ENCODE peak calls at places on chromosomes 1 and 21, in ten cellular contexts. T, R, U, J, B, Q, S, H, L and N are unnamed samples.

GRCh38 chr1:166888710-166889109 is 12.6 kb upstream of the TADA1 start:
- DNase-seq in Q (no peak), U (no peak), L (no peak), T (no peak), H (no peak), B (no peak), J (no peak), R (no peak), S (no peak), N (no peak)

GRCh38 chr1:43065191-43065590 is 106.5 kb upstream of the SLC2A1 start:
- DNase-seq in L (no peak), S (no peak), R (no peak), J (no peak), H (no peak), T (no peak), Q (no peak), U (no peak), B (peak), N (no peak)

GRCh38 chr1:67441183-67441582 is 11.0 kb upstream of the SERBP1 start:
- DNase-seq in H (no peak), B (no peak), L (peak), Q (peak), U (no peak), T (no peak), J (peak), S (no peak), R (no peak), N (no peak)

GRCh38 chr1:241579434-241579833 is 47.3 kb downstream of the KMO start:
- DNase-seq in J (no peak), L (no peak), Q (no peak), U (no peak), H (no peak), T (no peak), R (no peak), B (no peak), S (no peak), N (no peak)

GRCh38 chr21:42687796-42688195 is 34.4 kb downstream of the PDE9A start:
- DNase-seq in S (no peak), Q (no peak), L (no peak), T (no peak), H (no peak), J (no peak), R (no peak), B (no peak), U (no peak), N (no peak)

GRCh38 chr1:160096491-160097116 is 1.8 kb downstream of the IGSF8 start:
- DNase-seq in H (no peak), L (no peak), J (no peak), T (peak), B (peak), R (no peak), Q (no peak), U (no peak), S (no peak), N (no peak)

GRCh38 chr1:5484451-5485165 is 507.6 kb downstream of the NPHP4 start:
- DNase-seq in J (no peak), U (no peak), Q (no peak), S (no peak), R (no peak), H (no peak), B (no peak), L (no peak), T (no peak), N (no peak)

GRCh38 chr21:28580585-28580984 is 412.1 kb downstream of the LTN1 start:
- DNase-seq in U (no peak), T (no peak), Q (no peak), R (peak), H (no peak), L (no peak), B (no peak), J (no peak), S (no peak), N (no peak)

GRCh38 chr1:28031173-28031572 is 57.2 kb downstream of the EYA3 start:
- DNase-seq in H (no peak), S (no peak), Q (no peak), L (no peak), U (no peak), B (peak), J (no peak), T (peak), R (no peak), N (no peak)

GRCh38 chr1:12305377-12305776 is 75.5 kb downstream of the VPS13D start:
- DNase-seq in T (no peak), L (no peak), J (peak), S (no peak), B (no peak), U (no peak), R (no peak), H (no peak), Q (no peak), N (no peak)

GRCh38 chr1:97573560-97573959 is 347.3 kb downstream of the DPYD start:
- DNase-seq in B (no peak), L (no peak), J (no peak), S (no peak), U (no peak), T (no peak), H (no peak), Q (no peak), R (no peak), N (no peak)

GRCh38 chr1:235650341-235651169 is 971 bp upstream of the GNG4 start:
- DNase-seq in J (no peak), Q (no peak), T (no peak), B (no peak), U (no peak), H (peak), R (peak), S (no peak), L (peak), N (no peak)

GRCh38 chr21:34892196-34892595 is 156.9 kb downstream of the RUNX1 start:
- DNase-seq in U (no peak), B (no peak), Q (no peak), L (no peak), T (no peak), J (no peak), R (no peak), H (no peak), S (no peak), N (no peak)

GRCh38 chr1:23370744-23371710 is 1.4 kb upstream of the ZNF436 start:
- DNase-seq in L (no peak), T (no peak), R (peak), H (peak), S (no peak), Q (no peak), J (no peak), B (peak), U (peak), N (no peak)

GRCh38 chr1:31095298-31095981 is 29.9 kb upstream of the PUM1 start:
- DNase-seq in J (no peak), B (peak), Q (no peak), S (no peak), U (no peak), L (no peak), T (peak), R (no peak), H (no peak), N (no peak)

GRCh38 chr1:81432089-81432488 is 368.6 kb upstream of the ADGRL2 start:
- DNase-seq in S (no peak), B (peak), T (no peak), Q (no peak), R (no peak), L (no peak), U (peak), J (no peak), H (no peak), N (no peak)

GRCh38 chr1:52691856-52692255 is 6.3 kb downstream of the COA7 start:
- DNase-seq in Q (no peak), H (no peak), S (no peak), U (no peak), T (no peak), L (no peak), J (no peak), B (no peak), R (no peak), N (no peak)

GRCh38 chr1:19797827-19798226 is 1.9 kb downstream of the TMCO4 start:
- DNase-seq in L (no peak), R (no peak), T (no peak), B (no peak), Q (no peak), U (no peak), S (no peak), H (no peak), J (no peak), N (no peak)

GRCh38 chr1:19798486-19799232 is 1.1 kb downstream of the TMCO4 start:
- DNase-seq in J (no peak), T (no peak), B (no peak), Q (no peak), R (no peak), S (no peak), H (no peak), L (no peak), U (no peak), N (no peak)

GRCh38 chr1:19799877-19800804 is at the start of gene TMCO4:
- DNase-seq in J (peak), R (no peak), T (peak), Q (no peak), S (peak), U (peak), L (peak), B (peak), H (peak), N (no peak)

GRCh38 chr1:19802269-19802668 is 2.6 kb upstream of the TMCO4 start:
- DNase-seq in U (no peak), H (no peak), Q (no peak), T (no peak), L (no peak), J (no peak), R (peak), B (no peak), S (no peak), N (no peak)

GRCh38 chr1:19799233-19799876 is 361 bp downstream of the TMCO4 start:
- DNase-seq in H (peak), R (no peak), Q (no peak), S (peak), B (peak), U (peak), T (peak), L (peak), J (peak), N (no peak)
- TF ChIP-seq CTCF in H (peak), R (peak), Q (peak), S (peak), B (peak), U (no peak), T (peak), L (no peak), J (peak), N (peak)

GRCh38 chr1:203650012-203650836 is 23.6 kb downstream of the ATP2B4 start:
- DNase-seq in R (peak), H (peak), U (no peak), J (peak), T (no peak), S (peak), B (peak), L (peak), Q (no peak), N (no peak)
- TF ChIP-seq CTCF in R (peak), H (no peak), U (no peak), J (no peak), T (no peak), S (no peak), B (no peak), L (no peak), Q (peak), N (no peak)

GRCh38 chr1:186155594-186155993 is 219.5 kb downstream of the TPR start:
- DNase-seq in L (peak), H (no peak), Q (no peak), B (peak), S (no peak), J (no peak), T (peak), U (peak), R (no peak), N (peak)
- TF ChIP-seq CTCF in L (peak), H (peak), Q (peak), B (peak), S (peak), J (no peak), T (peak), U (peak), R (peak), N (peak)

GRCh38 chr1:47434051-47434842 is 3.6 kb upstream of the FOXD2 start:
- DNase-seq in J (peak), S (peak), T (no peak), H (no peak), L (no peak), R (peak), U (peak), B (peak), Q (no peak), N (no peak)
- TF ChIP-seq CTCF in J (no peak), S (no peak), T (no peak), H (no peak), L (no peak), R (no peak), U (no peak), B (no peak), Q (no peak), N (no peak)

DNA sequence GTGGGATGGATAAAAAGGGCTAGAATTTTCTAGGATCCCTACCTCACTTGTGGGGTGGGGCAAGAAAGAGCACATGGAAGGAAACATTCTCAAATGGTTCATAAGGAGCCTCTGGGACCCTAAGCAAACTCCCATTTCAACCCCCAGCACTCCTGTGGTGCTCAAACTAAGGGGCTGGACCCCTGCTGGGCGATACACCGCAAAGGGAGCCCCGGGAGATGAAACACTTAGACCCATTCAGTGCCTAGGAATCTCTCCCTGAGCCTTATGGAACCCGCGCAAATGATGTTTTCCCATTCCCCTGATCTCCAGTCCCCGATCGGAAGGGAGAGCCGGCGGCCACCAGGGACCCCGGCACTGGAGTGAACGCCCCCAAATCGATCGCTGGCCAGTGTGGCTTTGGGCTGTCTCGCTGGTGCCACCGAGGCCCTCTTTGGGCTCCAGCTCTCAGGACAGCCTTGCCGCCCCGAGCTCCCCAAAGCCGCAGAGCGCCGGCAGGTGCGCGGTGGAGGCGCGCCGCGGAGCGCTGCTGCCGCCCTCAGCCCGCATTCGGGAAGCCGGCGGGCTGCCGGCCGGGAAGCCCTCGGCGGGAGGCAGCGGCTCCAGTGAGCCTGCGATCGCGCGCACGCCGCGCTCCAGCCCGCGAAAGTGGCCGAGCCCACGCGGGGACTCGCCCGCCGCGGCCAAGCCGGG is 1.2 kb downstream of the PLXNA2 start:
- DNase-seq in T (no peak), R (no peak), H (no peak), B (peak), Q (no peak), J (no peak), U (peak), L (peak), S (peak), N (no peak)
- TF ChIP-seq CTCF in T (no peak), R (peak), H (peak), B (no peak), Q (no peak), J (peak), U (no peak), L (no peak), S (peak), N (no peak)